ENCODE peak calls at places on chromosomes 3 and 15, in nine cellular contexts. One of them, this sample, is unnamed.

GRCh38 chr3:172329070-172329469 is 119.2 kb downstream of the GHSR start:
- DNase-seq in hypothalamus: no peak
- DNase-seq in islet precursor cell: no peak
- DNase-seq in NCI-H1436: no peak
- DNase-seq in GM20000: no peak
- DNase-seq in OCI-M1: no peak
- DNase-seq in NCI-H187 treated with DMSO at 0.1 percent for 48 hours: no peak
- DNase-seq in adrenal gland: no peak
- DNase-seq in NCI-H774: no peak
- DNase-seq in this sample: no peak

GRCh38 chr3:36678216-36679013 is 85.9 kb downstream of the DCLK3 start:
- DNase-seq in hypothalamus: no peak
- DNase-seq in islet precursor cell: no peak
- DNase-seq in NCI-H1436: no peak
- DNase-seq in GM20000: no peak
- DNase-seq in OCI-M1: peak
- DNase-seq in NCI-H187 treated with DMSO at 0.1 percent for 48 hours: no peak
- DNase-seq in adrenal gland: no peak
- DNase-seq in NCI-H774: no peak
- DNase-seq in this sample: no peak

GRCh38 chr3:33652736-33653135 is 65.3 kb downstream of the CLASP2 start:
- DNase-seq in hypothalamus: no peak
- DNase-seq in islet precursor cell: no peak
- DNase-seq in NCI-H1436: no peak
- DNase-seq in GM20000: no peak
- DNase-seq in OCI-M1: peak
- DNase-seq in NCI-H187 treated with DMSO at 0.1 percent for 48 hours: no peak
- DNase-seq in adrenal gland: no peak
- DNase-seq in NCI-H774: no peak
- DNase-seq in this sample: no peak

GRCh38 chr3:27993061-27993460 is 248.4 kb upstream of the CMC1 start:
- DNase-seq in hypothalamus: no peak
- DNase-seq in islet precursor cell: no peak
- DNase-seq in NCI-H1436: peak
- DNase-seq in GM20000: no peak
- DNase-seq in OCI-M1: no peak
- DNase-seq in NCI-H187 treated with DMSO at 0.1 percent for 48 hours: no peak
- DNase-seq in adrenal gland: no peak
- DNase-seq in NCI-H774: peak
- DNase-seq in this sample: no peak

GRCh38 chr3:61808999-61809398 is 247.6 kb downstream of the PTPRG start:
- DNase-seq in hypothalamus: no peak
- DNase-seq in islet precursor cell: no peak
- DNase-seq in NCI-H1436: no peak
- DNase-seq in GM20000: no peak
- DNase-seq in OCI-M1: no peak
- DNase-seq in NCI-H187 treated with DMSO at 0.1 percent for 48 hours: no peak
- DNase-seq in adrenal gland: no peak
- DNase-seq in NCI-H774: no peak
- DNase-seq in this sample: no peak

GRCh38 chr3:48215876-48216275 is 7.4 kb upstream of the CAMP start:
- DNase-seq in hypothalamus: peak
- DNase-seq in islet precursor cell: no peak
- DNase-seq in NCI-H1436: no peak
- DNase-seq in GM20000: no peak
- DNase-seq in OCI-M1: no peak
- DNase-seq in NCI-H187 treated with DMSO at 0.1 percent for 48 hours: no peak
- DNase-seq in adrenal gland: peak
- DNase-seq in NCI-H774: no peak
- DNase-seq in this sample: no peak

GRCh38 chr15:31254431-31255175 is 72.0 kb upstream of the KLF13 start:
- DNase-seq in hypothalamus: no peak
- DNase-seq in islet precursor cell: no peak
- DNase-seq in NCI-H1436: no peak
- DNase-seq in GM20000: no peak
- DNase-seq in OCI-M1: no peak
- DNase-seq in NCI-H187 treated with DMSO at 0.1 percent for 48 hours: no peak
- DNase-seq in adrenal gland: peak
- DNase-seq in NCI-H774: no peak
- DNase-seq in this sample: no peak

GRCh38 chr3:9014189-9014588 is 50.9 kb upstream of the RAD18 start:
- DNase-seq in hypothalamus: no peak
- DNase-seq in islet precursor cell: no peak
- DNase-seq in NCI-H1436: no peak
- DNase-seq in GM20000: no peak
- DNase-seq in OCI-M1: no peak
- DNase-seq in NCI-H187 treated with DMSO at 0.1 percent for 48 hours: no peak
- DNase-seq in adrenal gland: no peak
- DNase-seq in NCI-H774: no peak
- DNase-seq in this sample: no peak

GRCh38 chr15:50280271-50280670 is 14.7 kb upstream of the HDC start:
- DNase-seq in hypothalamus: no peak
- DNase-seq in islet precursor cell: no peak
- DNase-seq in NCI-H1436: no peak
- DNase-seq in GM20000: no peak
- DNase-seq in OCI-M1: no peak
- DNase-seq in NCI-H187 treated with DMSO at 0.1 percent for 48 hours: no peak
- DNase-seq in adrenal gland: no peak
- DNase-seq in NCI-H774: no peak
- DNase-seq in this sample: no peak

GRCh38 chr3:168341965-168342719 is 246.4 kb upstream of the GOLIM4 start:
- DNase-seq in hypothalamus: no peak
- DNase-seq in islet precursor cell: no peak
- DNase-seq in NCI-H1436: no peak
- DNase-seq in GM20000: no peak
- DNase-seq in OCI-M1: no peak
- DNase-seq in NCI-H187 treated with DMSO at 0.1 percent for 48 hours: no peak
- DNase-seq in adrenal gland: no peak
- DNase-seq in NCI-H774: no peak
- DNase-seq in this sample: no peak

GRCh38 chr3:136818851-136819783 is at the start of gene SLC35G2:
- DNase-seq in hypothalamus: peak
- DNase-seq in islet precursor cell: peak
- DNase-seq in NCI-H1436: peak
- DNase-seq in GM20000: peak
- DNase-seq in OCI-M1: peak
- DNase-seq in NCI-H187 treated with DMSO at 0.1 percent for 48 hours: no peak
- DNase-seq in adrenal gland: peak
- DNase-seq in NCI-H774: peak
- DNase-seq in this sample: peak

GRCh38 chr3:98966434-98966833 is 64.9 kb upstream of the DCBLD2 start:
- DNase-seq in hypothalamus: no peak
- DNase-seq in islet precursor cell: no peak
- DNase-seq in NCI-H1436: no peak
- DNase-seq in GM20000: no peak
- DNase-seq in OCI-M1: no peak
- DNase-seq in NCI-H187 treated with DMSO at 0.1 percent for 48 hours: no peak
- DNase-seq in adrenal gland: no peak
- DNase-seq in NCI-H774: no peak
- DNase-seq in this sample: no peak

GRCh38 chr15:100043069-100043641 is 298.6 kb downstream of the ADAMTS17 start:
- DNase-seq in hypothalamus: no peak
- DNase-seq in islet precursor cell: no peak
- DNase-seq in NCI-H1436: no peak
- DNase-seq in GM20000: no peak
- DNase-seq in OCI-M1: peak
- DNase-seq in NCI-H187 treated with DMSO at 0.1 percent for 48 hours: no peak
- DNase-seq in adrenal gland: peak
- DNase-seq in NCI-H774: no peak
- DNase-seq in this sample: no peak

GRCh38 chr15:36186376-36186775 is 393.1 kb upstream of the CDIN1 start:
- DNase-seq in hypothalamus: no peak
- DNase-seq in islet precursor cell: no peak
- DNase-seq in NCI-H1436: no peak
- DNase-seq in GM20000: no peak
- DNase-seq in OCI-M1: no peak
- DNase-seq in NCI-H187 treated with DMSO at 0.1 percent for 48 hours: no peak
- DNase-seq in adrenal gland: no peak
- DNase-seq in NCI-H774: no peak
- DNase-seq in this sample: no peak

GRCh38 chr3:38022887-38023709 is 6.3 kb downstream of the PLCD1 start:
- DNase-seq in hypothalamus: no peak
- DNase-seq in islet precursor cell: no peak
- DNase-seq in NCI-H1436: no peak
- DNase-seq in GM20000: no peak
- DNase-seq in OCI-M1: no peak
- DNase-seq in NCI-H187 treated with DMSO at 0.1 percent for 48 hours: no peak
- DNase-seq in adrenal gland: no peak
- DNase-seq in NCI-H774: no peak
- DNase-seq in this sample: no peak

GRCh38 chr3:66033241-66034138 is 5.2 kb downstream of the MAGI1 start:
- DNase-seq in hypothalamus: no peak
- DNase-seq in islet precursor cell: no peak
- DNase-seq in NCI-H1436: no peak
- DNase-seq in GM20000: peak
- DNase-seq in OCI-M1: no peak
- DNase-seq in NCI-H187 treated with DMSO at 0.1 percent for 48 hours: no peak
- DNase-seq in adrenal gland: no peak
- DNase-seq in NCI-H774: no peak
- DNase-seq in this sample: no peak

GRCh38 chr3:111012388-111013248 is 59.0 kb upstream of the NECTIN3 start:
- DNase-seq in hypothalamus: no peak
- DNase-seq in islet precursor cell: peak
- DNase-seq in NCI-H1436: no peak
- DNase-seq in GM20000: no peak
- DNase-seq in OCI-M1: peak
- DNase-seq in NCI-H187 treated with DMSO at 0.1 percent for 48 hours: no peak
- DNase-seq in adrenal gland: peak
- DNase-seq in NCI-H774: no peak
- DNase-seq in this sample: no peak

GRCh38 chr3:53170325-53171108 is 9.5 kb downstream of the PRKCD start:
- DNase-seq in hypothalamus: no peak
- DNase-seq in islet precursor cell: no peak
- DNase-seq in NCI-H1436: no peak
- DNase-seq in GM20000: peak
- DNase-seq in OCI-M1: peak
- DNase-seq in NCI-H187 treated with DMSO at 0.1 percent for 48 hours: no peak
- DNase-seq in adrenal gland: no peak
- DNase-seq in NCI-H774: no peak
- DNase-seq in this sample: no peak

GRCh38 chr15:51450001-51450400 is 108.5 kb downstream of the GLDN start:
- DNase-seq in hypothalamus: no peak
- DNase-seq in islet precursor cell: peak
- DNase-seq in NCI-H1436: no peak
- DNase-seq in GM20000: no peak
- DNase-seq in OCI-M1: no peak
- DNase-seq in NCI-H187 treated with DMSO at 0.1 percent for 48 hours: no peak
- DNase-seq in adrenal gland: no peak
- DNase-seq in NCI-H774: no peak
- DNase-seq in this sample: no peak

GRCh38 chr3:129599607-129600006 is 6.9 kb downstream of the PLXND1 start:
- DNase-seq in hypothalamus: no peak
- DNase-seq in islet precursor cell: peak
- DNase-seq in NCI-H1436: no peak
- DNase-seq in GM20000: no peak
- DNase-seq in OCI-M1: peak
- DNase-seq in NCI-H187 treated with DMSO at 0.1 percent for 48 hours: no peak
- DNase-seq in adrenal gland: peak
- DNase-seq in NCI-H774: no peak
- DNase-seq in this sample: no peak

GRCh38 chr3:120170223-120170622 is 76.0 kb upstream of the GSK3B start:
- DNase-seq in hypothalamus: no peak
- DNase-seq in islet precursor cell: peak
- DNase-seq in NCI-H1436: no peak
- DNase-seq in GM20000: no peak
- DNase-seq in OCI-M1: no peak
- DNase-seq in NCI-H187 treated with DMSO at 0.1 percent for 48 hours: no peak
- DNase-seq in adrenal gland: no peak
- DNase-seq in NCI-H774: no peak
- DNase-seq in this sample: no peak

GRCh38 chr3:170642882-170643601 is 57.2 kb upstream of the SLC7A14 start:
- DNase-seq in hypothalamus: peak
- DNase-seq in islet precursor cell: no peak
- DNase-seq in NCI-H1436: no peak
- DNase-seq in GM20000: no peak
- DNase-seq in OCI-M1: no peak
- DNase-seq in NCI-H187 treated with DMSO at 0.1 percent for 48 hours: peak
- DNase-seq in adrenal gland: no peak
- DNase-seq in NCI-H774: no peak
- DNase-seq in this sample: peak

GRCh38 chr15:57333487-57333886 is 42.8 kb upstream of the CGNL1 start:
- DNase-seq in hypothalamus: no peak
- DNase-seq in islet precursor cell: no peak
- DNase-seq in NCI-H1436: no peak
- DNase-seq in GM20000: no peak
- DNase-seq in OCI-M1: no peak
- DNase-seq in NCI-H187 treated with DMSO at 0.1 percent for 48 hours: no peak
- DNase-seq in adrenal gland: no peak
- DNase-seq in NCI-H774: no peak
- DNase-seq in this sample: no peak

GRCh38 chr3:111616417-111617105 is 21.4 kb upstream of the ZBED2 start:
- DNase-seq in hypothalamus: no peak
- DNase-seq in islet precursor cell: no peak
- DNase-seq in NCI-H1436: no peak
- DNase-seq in GM20000: peak
- DNase-seq in OCI-M1: no peak
- DNase-seq in NCI-H187 treated with DMSO at 0.1 percent for 48 hours: no peak
- DNase-seq in adrenal gland: no peak
- DNase-seq in NCI-H774: no peak
- DNase-seq in this sample: no peak

GRCh38 chr15:48650931-48651330 is 5.4 kb upstream of the FBN1 start:
- DNase-seq in hypothalamus: no peak
- DNase-seq in islet precursor cell: no peak
- DNase-seq in NCI-H1436: no peak
- DNase-seq in GM20000: no peak
- DNase-seq in OCI-M1: no peak
- DNase-seq in NCI-H187 treated with DMSO at 0.1 percent for 48 hours: no peak
- DNase-seq in adrenal gland: no peak
- DNase-seq in NCI-H774: no peak
- DNase-seq in this sample: no peak

GRCh38 chr3:72973031-72973723 is 23.4 kb upstream of the PPP4R2 start:
- DNase-seq in hypothalamus: no peak
- DNase-seq in islet precursor cell: peak
- DNase-seq in NCI-H1436: no peak
- DNase-seq in GM20000: no peak
- DNase-seq in OCI-M1: no peak
- DNase-seq in NCI-H187 treated with DMSO at 0.1 percent for 48 hours: no peak
- DNase-seq in adrenal gland: peak
- DNase-seq in NCI-H774: no peak
- DNase-seq in this sample: no peak

GRCh38 chr3:49471856-49472495 is 1.9 kb downstream of the DAG1 start:
- DNase-seq in hypothalamus: no peak
- DNase-seq in islet precursor cell: peak
- DNase-seq in NCI-H1436: no peak
- DNase-seq in GM20000: no peak
- DNase-seq in OCI-M1: no peak
- DNase-seq in NCI-H187 treated with DMSO at 0.1 percent for 48 hours: no peak
- DNase-seq in adrenal gland: no peak
- DNase-seq in NCI-H774: no peak
- DNase-seq in this sample: no peak

GRCh38 chr3:139561428-139561827 is 21.9 kb upstream of the RBP1 start:
- DNase-seq in hypothalamus: no peak
- DNase-seq in islet precursor cell: no peak
- DNase-seq in NCI-H1436: peak
- DNase-seq in GM20000: no peak
- DNase-seq in OCI-M1: no peak
- DNase-seq in NCI-H187 treated with DMSO at 0.1 percent for 48 hours: no peak
- DNase-seq in adrenal gland: no peak
- DNase-seq in NCI-H774: no peak
- DNase-seq in this sample: no peak

GRCh38 chr3:50573566-50574279 is 4.4 kb downstream of the HEMK1 start:
- DNase-seq in hypothalamus: no peak
- DNase-seq in islet precursor cell: no peak
- DNase-seq in NCI-H1436: no peak
- DNase-seq in GM20000: no peak
- DNase-seq in OCI-M1: no peak
- DNase-seq in NCI-H187 treated with DMSO at 0.1 percent for 48 hours: no peak
- DNase-seq in adrenal gland: no peak
- DNase-seq in NCI-H774: no peak
- DNase-seq in this sample: no peak

GRCh38 chr3:177802151-177802900 is 605.0 kb upstream of the TBL1XR1 start:
- DNase-seq in hypothalamus: no peak
- DNase-seq in islet precursor cell: no peak
- DNase-seq in NCI-H1436: no peak
- DNase-seq in GM20000: no peak
- DNase-seq in OCI-M1: no peak
- DNase-seq in NCI-H187 treated with DMSO at 0.1 percent for 48 hours: peak
- DNase-seq in adrenal gland: no peak
- DNase-seq in NCI-H774: no peak
- DNase-seq in this sample: no peak

GRCh38 chr3:76656531-76657070 is 383.3 kb upstream of the ROBO2 start:
- DNase-seq in hypothalamus: no peak
- DNase-seq in islet precursor cell: no peak
- DNase-seq in NCI-H1436: no peak
- DNase-seq in GM20000: no peak
- DNase-seq in OCI-M1: no peak
- DNase-seq in NCI-H187 treated with DMSO at 0.1 percent for 48 hours: no peak
- DNase-seq in adrenal gland: no peak
- DNase-seq in NCI-H774: no peak
- DNase-seq in this sample: no peak

This sample was measured in dorsolateral prefrontal cortex.